ENCODE peak calls at places on chromosomes 6 and 20, in eight cellular contexts. One of them, this sample, is unnamed.

GRCh38 chr6:38579010-38579628 is 60.6 kb downstream of the BTBD9 start:
- DNase-seq in K562: peak; percentile 37
- DNase-seq in ovary: no peak
- DNase-seq in lower leg skin: no peak
- DNase-seq in endothelial cell of umbilical vein: peak; percentile 69
- DNase-seq in body of pancreas: no peak
- DNase-seq in thyroid gland: no peak
- DNase-seq in prostate gland: no peak
- DNase-seq in this sample: no peak

GRCh38 chr6:152636675-152637421 is at the start of gene SYNE1:
- DNase-seq in thyroid gland: peak; percentile 27
- DNase-seq in prostate gland: peak; percentile 8
- DNase-seq in lower leg skin: no peak
- DNase-seq in ovary: peak; percentile 68
- DNase-seq in body of pancreas: peak; percentile 7
- DNase-seq in K562: no peak
- DNase-seq in endothelial cell of umbilical vein: no peak
- DNase-seq in this sample: no peak

GRCh38 chr6:76876922-76877553 is 586.3 kb downstream of the HTR1B start:
- DNase-seq in thyroid gland: peak; percentile 26
- DNase-seq in K562: no peak
- DNase-seq in lower leg skin: no peak
- DNase-seq in prostate gland: peak; percentile 36
- DNase-seq in ovary: peak; percentile 21
- DNase-seq in endothelial cell of umbilical vein: peak; percentile 37
- DNase-seq in body of pancreas: peak; percentile 72
- DNase-seq in this sample: no peak

GRCh38 chr6:16179970-16180431 is 51.1 kb downstream of the MYLIP start:
- DNase-seq in body of pancreas: no peak
- DNase-seq in K562: no peak
- DNase-seq in ovary: no peak
- DNase-seq in endothelial cell of umbilical vein: no peak
- DNase-seq in lower leg skin: no peak
- DNase-seq in thyroid gland: no peak
- DNase-seq in prostate gland: no peak
- DNase-seq in this sample: peak; percentile 35

GRCh38 chr20:64212750-64213149 is 42.8 kb upstream of the PCMTD2 start:
- DNase-seq in thyroid gland: peak; percentile 81
- DNase-seq in prostate gland: peak; percentile 34
- DNase-seq in endothelial cell of umbilical vein: no peak
- DNase-seq in K562: no peak
- DNase-seq in body of pancreas: peak; percentile 51
- DNase-seq in lower leg skin: no peak
- DNase-seq in ovary: peak; percentile 83
- DNase-seq in this sample: no peak

GRCh38 chr6:47098570-47098993 is 56.5 kb upstream of the ADGRF1 start:
- DNase-seq in lower leg skin: peak; percentile 76
- DNase-seq in K562: no peak
- DNase-seq in thyroid gland: no peak
- DNase-seq in body of pancreas: peak; percentile 49
- DNase-seq in ovary: no peak
- DNase-seq in prostate gland: peak; percentile 19
- DNase-seq in endothelial cell of umbilical vein: no peak
- DNase-seq in this sample: no peak

GRCh38 chr6:89610149-89610642 is 28.4 kb downstream of the LYRM2 start:
- DNase-seq in lower leg skin: peak; percentile 32
- DNase-seq in prostate gland: peak; percentile 52
- DNase-seq in thyroid gland: peak; percentile 61
- DNase-seq in endothelial cell of umbilical vein: peak; percentile 54
- DNase-seq in ovary: peak; percentile 71
- DNase-seq in K562: peak; percentile 74
- DNase-seq in body of pancreas: peak; percentile 67
- DNase-seq in this sample: peak; percentile 80

GRCh38 chr6:109897561-109898080 is 80.5 kb upstream of the GPR6 start:
- DNase-seq in thyroid gland: no peak
- DNase-seq in prostate gland: no peak
- DNase-seq in body of pancreas: no peak
- DNase-seq in K562: no peak
- DNase-seq in ovary: no peak
- DNase-seq in lower leg skin: no peak
- DNase-seq in endothelial cell of umbilical vein: no peak
- DNase-seq in this sample: no peak

GRCh38 chr6:27096834-27097511 is 150.5 kb upstream of the PRSS16 start:
- DNase-seq in K562: peak; percentile 15
- DNase-seq in body of pancreas: peak; percentile 55
- DNase-seq in endothelial cell of umbilical vein: peak; percentile 64
- DNase-seq in prostate gland: no peak
- DNase-seq in lower leg skin: no peak
- DNase-seq in ovary: peak; percentile 28
- DNase-seq in thyroid gland: peak; percentile 43
- DNase-seq in this sample: peak; percentile 69
- H3K4me3 ChIP-seq in K562: peak overlapping the region; percentile 18
- H3K4me3 ChIP-seq in body of pancreas: peak overlapping the region; percentile 19
- H3K4me3 ChIP-seq in endothelial cell of umbilical vein: peak overlapping the region; percentile 61
- H3K4me3 ChIP-seq in prostate gland: peak overlapping the region; percentile 15
- H3K4me3 ChIP-seq in lower leg skin: peak overlapping the region; percentile 3
- H3K4me3 ChIP-seq in ovary: peak overlapping the region; percentile 15
- H3K4me3 ChIP-seq in thyroid gland: no peak overlapping the region
- H3K4me3 ChIP-seq in this sample: peak overlapping the region; percentile 52

DNA sequence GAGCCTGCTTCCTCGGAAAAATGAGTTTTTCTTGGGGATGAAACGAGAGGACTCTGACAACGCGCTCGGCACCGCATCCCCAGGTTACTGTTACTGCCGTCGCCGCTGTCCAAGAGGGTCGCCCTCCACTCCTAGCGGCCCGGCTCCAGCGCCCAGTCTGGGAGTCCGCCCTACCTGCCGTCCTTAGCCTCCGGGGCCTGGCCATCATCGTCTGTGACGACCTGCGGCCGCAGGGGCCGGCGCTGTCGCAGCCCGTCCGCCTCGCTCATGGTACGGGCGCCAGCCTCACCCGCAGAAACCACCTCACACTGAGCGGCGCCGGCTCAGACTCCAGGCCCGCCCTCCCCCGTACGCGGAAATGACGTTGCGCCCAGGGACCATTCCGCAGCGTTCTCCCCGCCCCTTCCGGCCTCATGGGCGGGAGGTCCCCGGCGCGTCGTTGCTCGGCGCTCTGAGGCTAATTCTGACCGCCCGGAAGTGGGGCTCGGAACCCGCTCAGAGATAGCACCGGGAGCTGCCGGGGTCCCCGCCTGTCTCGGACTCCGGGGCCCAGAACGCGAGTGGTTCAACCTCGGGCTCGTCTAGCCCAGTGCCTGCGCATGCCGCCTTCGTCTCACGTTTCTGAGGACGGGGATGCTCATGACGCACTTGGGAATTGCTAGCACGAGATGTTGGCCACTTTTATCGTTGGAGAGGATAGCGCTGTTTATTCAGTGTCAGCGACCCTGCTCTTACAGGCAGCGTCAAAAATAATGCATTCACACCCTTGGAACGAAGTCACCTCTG is at the start of gene APMAP:
- DNase-seq in thyroid gland: peak; percentile 96
- DNase-seq in body of pancreas: peak; percentile 96
- DNase-seq in endothelial cell of umbilical vein: peak; percentile 90
- DNase-seq in lower leg skin: peak; percentile 93
- DNase-seq in ovary: peak; percentile 97
- DNase-seq in K562: peak; percentile 88
- DNase-seq in prostate gland: peak; percentile 96
- DNase-seq in this sample: peak; percentile 98
- TF ChIP-seq POLR2A in thyroid gland: peak; percentile 100
- TF ChIP-seq POLR2A in body of pancreas: peak; percentile 97
- TF ChIP-seq POLR2A in endothelial cell of umbilical vein: peak; percentile 96
- TF ChIP-seq POLR2A in lower leg skin: peak; percentile 84
- TF ChIP-seq POLR2A in ovary: peak; percentile 96
- TF ChIP-seq POLR2A in K562: peak; percentile 83
- TF ChIP-seq POLR2A in prostate gland: peak; percentile 96
- TF ChIP-seq POLR2A in this sample: peak; percentile 98

DNA sequence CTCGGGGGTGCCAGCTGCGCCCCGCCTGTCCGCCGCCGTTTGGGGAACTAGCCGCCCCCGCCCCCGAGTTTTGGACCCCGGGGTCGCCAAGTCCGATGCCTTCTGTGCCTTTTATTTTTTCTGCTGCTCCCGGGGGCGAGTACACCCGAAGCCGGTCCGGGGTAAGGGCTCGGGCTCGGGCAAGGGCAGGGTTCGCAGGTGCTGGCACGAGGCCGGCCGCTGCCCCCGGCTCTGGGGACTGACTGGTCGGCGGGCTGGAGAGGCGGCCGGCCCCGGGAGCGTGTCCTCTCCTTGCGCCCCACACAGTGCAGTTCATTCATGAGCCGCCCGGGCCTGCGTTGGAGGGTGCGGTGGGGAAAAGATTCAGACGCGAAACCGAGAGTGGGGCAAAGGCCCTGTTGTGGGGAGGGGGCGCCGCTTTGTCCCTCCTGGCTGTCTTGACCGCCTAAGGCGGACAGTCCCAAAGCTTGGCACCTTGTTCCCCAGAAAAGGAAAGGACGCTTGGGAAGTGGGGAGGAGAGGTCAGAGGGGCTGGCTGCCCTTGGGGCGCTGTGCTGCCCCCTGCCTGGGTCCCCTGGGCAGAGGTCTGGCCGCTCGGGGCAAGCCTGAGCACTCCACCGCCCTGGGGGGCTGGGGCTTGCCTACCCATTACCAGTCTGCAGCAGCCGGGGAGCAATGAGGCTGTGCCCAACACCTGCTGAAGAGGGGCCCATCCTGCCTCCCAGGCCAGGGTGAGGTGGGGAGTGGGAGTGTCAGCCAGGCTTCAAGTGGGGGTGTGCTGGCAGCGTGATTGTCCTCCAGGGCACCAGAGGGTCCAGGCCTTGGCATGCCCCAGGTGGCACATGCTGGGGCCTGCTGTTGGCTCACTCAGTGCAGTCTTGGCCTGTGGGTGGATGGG is 915 bp downstream of the TMEM63B start:
- DNase-seq in prostate gland: peak; percentile 23
- DNase-seq in body of pancreas: peak; percentile 41
- DNase-seq in endothelial cell of umbilical vein: peak; percentile 17
- DNase-seq in K562: peak; percentile 52
- DNase-seq in thyroid gland: peak; percentile 44
- DNase-seq in lower leg skin: peak; percentile 35
- DNase-seq in ovary: peak; percentile 63
- DNase-seq in this sample: peak; percentile 58
- H3K4me3 ChIP-seq in prostate gland: peak overlapping the region; percentile 96
- H3K4me3 ChIP-seq in body of pancreas: peak overlapping the region; percentile 98
- H3K4me3 ChIP-seq in endothelial cell of umbilical vein: peak overlapping the region; percentile 90
- H3K4me3 ChIP-seq in K562: peak overlapping the region; percentile 76
- H3K4me3 ChIP-seq in thyroid gland: peak overlapping the region; percentile 63
- H3K4me3 ChIP-seq in lower leg skin: peak overlapping the region; percentile 75
- H3K4me3 ChIP-seq in ovary: peak overlapping the region; percentile 84
- H3K4me3 ChIP-seq in this sample: peak overlapping the region; percentile 98

GRCh38 chr20:35303735-35304431 is 11.7 kb upstream of the FAM83C start:
- DNase-seq in thyroid gland: peak; percentile 84
- DNase-seq in prostate gland: peak; percentile 86
- DNase-seq in lower leg skin: peak; percentile 86
- DNase-seq in endothelial cell of umbilical vein: peak; percentile 87
- DNase-seq in ovary: peak; percentile 78
- DNase-seq in K562: peak; percentile 91
- DNase-seq in body of pancreas: peak; percentile 87
- DNase-seq in this sample: peak; percentile 79

GRCh38 chr20:35307666-35308653 is 15.7 kb upstream of the FAM83C start:
- DNase-seq in body of pancreas: peak; percentile 53
- DNase-seq in ovary: peak; percentile 35
- DNase-seq in K562: no peak
- DNase-seq in thyroid gland: peak; percentile 91
- DNase-seq in lower leg skin: peak; percentile 83
- DNase-seq in prostate gland: peak; percentile 92
- DNase-seq in endothelial cell of umbilical vein: peak; percentile 71
- DNase-seq in this sample: no peak

GRCh38 chr20:35306931-35307517 is 14.8 kb upstream of the FAM83C start:
- DNase-seq in K562: peak; percentile 63
- DNase-seq in lower leg skin: peak; percentile 62
- DNase-seq in prostate gland: no peak
- DNase-seq in thyroid gland: peak; percentile 62
- DNase-seq in body of pancreas: peak; percentile 55
- DNase-seq in ovary: no peak
- DNase-seq in endothelial cell of umbilical vein: peak; percentile 71
- DNase-seq in this sample: peak; percentile 65

GRCh38 chr20:35304956-35305355 is 12.7 kb upstream of the FAM83C start:
- DNase-seq in body of pancreas: no peak
- DNase-seq in ovary: no peak
- DNase-seq in endothelial cell of umbilical vein: no peak
- DNase-seq in K562: no peak
- DNase-seq in lower leg skin: no peak
- DNase-seq in prostate gland: no peak
- DNase-seq in thyroid gland: no peak
- DNase-seq in this sample: no peak

DNA sequence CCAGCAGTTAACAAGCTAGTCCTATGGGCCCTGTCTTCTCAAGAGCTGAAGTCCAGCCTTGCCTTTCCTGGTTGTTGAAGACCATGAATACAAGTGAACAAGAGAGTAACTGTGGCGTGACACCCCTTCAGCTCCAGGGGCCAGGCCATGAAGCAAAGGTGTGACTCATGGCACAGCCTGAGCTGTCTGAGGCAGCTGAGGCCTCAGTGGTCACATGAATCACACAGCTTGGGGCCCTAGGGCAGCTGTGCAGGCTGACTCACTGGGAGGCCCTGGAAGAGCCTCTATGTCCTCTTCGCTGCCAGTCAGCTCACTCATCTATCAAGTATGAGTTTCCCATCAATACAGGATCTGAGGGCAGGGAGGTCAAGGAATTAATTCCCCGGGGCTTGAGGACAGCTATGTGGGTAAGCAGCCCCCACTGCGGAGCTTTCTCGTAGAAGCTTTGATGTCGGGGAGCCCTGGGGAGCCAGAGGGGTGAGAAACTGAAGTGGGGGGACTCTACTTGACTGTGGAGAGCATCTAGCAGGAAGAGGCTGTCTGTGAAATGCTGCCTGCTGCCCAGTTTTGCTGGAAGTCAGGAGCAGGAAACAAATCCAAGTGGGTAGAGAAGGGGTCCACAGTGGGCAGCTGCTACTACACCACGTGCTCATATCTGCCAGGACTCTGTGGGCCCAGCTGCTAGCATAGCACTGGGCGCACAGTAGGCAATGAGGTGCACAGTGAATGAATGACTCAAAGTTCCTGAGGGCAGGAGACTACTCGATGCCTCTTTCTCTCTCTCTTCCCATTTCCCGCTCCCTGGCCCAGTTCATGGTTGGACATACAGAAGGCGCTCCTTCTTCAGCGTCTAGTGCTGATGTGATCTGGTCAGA is 13.7 kb upstream of the FAM83C start:
- DNase-seq in endothelial cell of umbilical vein: peak; percentile 96
- DNase-seq in thyroid gland: no peak
- DNase-seq in lower leg skin: peak; percentile 86
- DNase-seq in K562: peak; percentile 68
- DNase-seq in prostate gland: no peak
- DNase-seq in body of pancreas: peak; percentile 54
- DNase-seq in ovary: no peak
- DNase-seq in this sample: peak; percentile 73
- TF ChIP-seq POLR2A in endothelial cell of umbilical vein: no peak
- TF ChIP-seq POLR2A in thyroid gland: no peak
- TF ChIP-seq POLR2A in lower leg skin: no peak
- TF ChIP-seq POLR2A in K562: no peak
- TF ChIP-seq POLR2A in prostate gland: peak; percentile 21
- TF ChIP-seq POLR2A in body of pancreas: no peak
- TF ChIP-seq POLR2A in ovary: no peak
- TF ChIP-seq POLR2A in this sample: peak; percentile 28